ENCODE peak calls at places on chromosomes 6 and 20, in eight cellular contexts. V, E, K, X, Y, Z, U and O are unnamed samples.

GRCh38 chr6:55512904-55513303 is 66.1 kb downstream of the HMGCLL1 start:
- DNase-seq in V (no peak), E (no peak), K (no peak), X (no peak), Y (no peak), Z (no peak), U (no peak), O (no peak)

GRCh38 chr6:100084301-100085161 is 90.5 kb upstream of the MCHR2 start:
- DNase-seq in V (no peak), E (no peak), K (no peak), X (peak), Y (no peak), Z (no peak), U (no peak), O (no peak)

GRCh38 chr6:168372871-168373270 is 53.3 kb upstream of the DACT2 start:
- DNase-seq in V (no peak), E (no peak), K (no peak), X (no peak), Y (peak), Z (peak), U (no peak), O (no peak)

GRCh38 chr6:154453329-154453728 is 57.2 kb downstream of the CNKSR3 start:
- DNase-seq in V (no peak), E (no peak), K (no peak), X (no peak), Y (no peak), Z (no peak), U (no peak), O (no peak)

GRCh38 chr6:24951831-24952299 is 16.1 kb upstream of the RIPOR2 start:
- DNase-seq in V (no peak), E (no peak), K (no peak), X (no peak), Y (no peak), Z (no peak), U (peak), O (no peak)

GRCh38 chr6:157323114-157323923 is at the start of gene TMEM242:
- DNase-seq in V (no peak), E (peak), K (no peak), X (peak), Y (no peak), Z (no peak), U (no peak), O (no peak)

GRCh38 chr6:40276176-40276575 is 311.0 kb downstream of the LRFN2 start:
- DNase-seq in V (no peak), E (peak), K (no peak), X (no peak), Y (peak), Z (no peak), U (no peak), O (no peak)

GRCh38 chr6:118784641-118785164 is 109.2 kb upstream of the ASF1A start:
- DNase-seq in V (no peak), E (no peak), K (peak), X (no peak), Y (no peak), Z (no peak), U (no peak), O (no peak)

GRCh38 chr20:39823239-39823638 is 861.1 kb downstream of the DHX35 start:
- DNase-seq in V (no peak), E (no peak), K (no peak), X (peak), Y (no peak), Z (no peak), U (no peak), O (no peak)

GRCh38 chr20:3652217-3652616 is 11.0 kb downstream of the GFRA4 start:
- DNase-seq in V (no peak), E (no peak), K (no peak), X (no peak), Y (no peak), Z (no peak), U (no peak), O (no peak)

GRCh38 chr20:45576995-45577394 is 2.1 kb downstream of the WFDC8 start:
- DNase-seq in V (no peak), E (no peak), K (no peak), X (peak), Y (no peak), Z (no peak), U (no peak), O (no peak)

GRCh38 chr6:138275976-138276375 is 57.7 kb upstream of the PBOV1 start:
- DNase-seq in V (no peak), E (no peak), K (no peak), X (no peak), Y (no peak), Z (no peak), U (no peak), O (no peak)

GRCh38 chr6:40484066-40484465 is 103.1 kb downstream of the LRFN2 start:
- DNase-seq in V (no peak), E (no peak), K (no peak), X (no peak), Y (no peak), Z (no peak), U (no peak), O (no peak)

GRCh38 chr20:4896971-4897497 is 104.3 kb downstream of the SLC23A2 start:
- DNase-seq in V (no peak), E (no peak), K (no peak), X (no peak), Y (no peak), Z (peak), U (no peak), O (no peak)

GRCh38 chr6:55886185-55886836 is 10.9 kb upstream of the BMP5 start:
- DNase-seq in V (no peak), E (peak), K (peak), X (no peak), Y (no peak), Z (peak), U (no peak), O (no peak)

GRCh38 chr6:42978487-42978792 is 541 bp downstream of the PEX6 start:
- DNase-seq in V (no peak), E (peak), K (no peak), X (no peak), Y (no peak), Z (peak), U (no peak), O (no peak)

GRCh38 chr20:63394069-63394468 is 32.9 kb upstream of the CHRNA4 start:
- DNase-seq in V (no peak), E (no peak), K (no peak), X (no peak), Y (no peak), Z (no peak), U (no peak), O (no peak)

GRCh38 chr6:20839624-20840023 is 305.4 kb downstream of the CDKAL1 start:
- DNase-seq in V (no peak), E (peak), K (no peak), X (no peak), Y (no peak), Z (no peak), U (no peak), O (no peak)

GRCh38 chr6:41940759-41941279 is 789 bp downstream of the CCND3 start:
- DNase-seq in V (no peak), E (peak), K (peak), X (no peak), Y (peak), Z (peak), U (no peak), O (peak)

GRCh38 chr6:16136536-16137450 is 7.9 kb downstream of the MYLIP start:
- DNase-seq in V (no peak), E (peak), K (no peak), X (peak), Y (no peak), Z (no peak), U (no peak), O (no peak)

GRCh38 chr6:10778230-10778629 is 30.6 kb downstream of the TMEM14B start:
- DNase-seq in V (no peak), E (no peak), K (no peak), X (no peak), Y (no peak), Z (no peak), U (no peak), O (no peak)

GRCh38 chr20:17663040-17663399 is 19.0 kb downstream of the RRBP1 start:
- DNase-seq in V (no peak), E (no peak), K (peak), X (no peak), Y (no peak), Z (no peak), U (no peak), O (no peak)

GRCh38 chr20:37288091-37288490 is 1.4 kb upstream of the MANBAL start:
- DNase-seq in V (no peak), E (no peak), K (no peak), X (no peak), Y (no peak), Z (no peak), U (no peak), O (no peak)

GRCh38 chr6:159071843-159072769 is 27.3 kb upstream of the TAGAP start:
- DNase-seq in V (no peak), E (no peak), K (no peak), X (no peak), Y (no peak), Z (no peak), U (no peak), O (no peak)

GRCh38 chr6:20092071-20092566 is 120.2 kb downstream of the MBOAT1 start:
- DNase-seq in V (peak), E (peak), K (peak), X (peak), Y (peak), Z (peak), U (no peak), O (no peak)

GRCh38 chr6:125888989-125889656 is 67.4 kb upstream of the HINT3 start:
- DNase-seq in V (no peak), E (peak), K (no peak), X (no peak), Y (no peak), Z (no peak), U (no peak), O (no peak)

GRCh38 chr20:61902213-61902869 is 163.3 kb downstream of the TAF4 start:
- DNase-seq in V (no peak), E (no peak), K (no peak), X (no peak), Y (no peak), Z (no peak), U (no peak), O (no peak)